ENCODE peak calls at places on chromosomes 7 and 10, in five cellular contexts. F, Z, Q, M and J are unnamed samples.

GRCh38 chr10:110522365-110522988 is 24.8 kb downstream of the DUSP5 start:
- DNase-seq in F (no peak), Z (no peak), Q (no peak), M (no peak), J (no peak)

GRCh38 chr10:48667960-48668541 is 16.6 kb upstream of the WDFY4 start:
- DNase-seq in F (no peak), Z (no peak), Q (peak), M (no peak), J (no peak)

GRCh38 chr7:86978804-86979506 is 80.5 kb downstream of the ELAPOR2 start:
- DNase-seq in F (no peak), Z (no peak), Q (peak), M (no peak), J (no peak)

GRCh38 chr10:122639801-122640200 is 59.8 kb downstream of the C10orf120 start:
- DNase-seq in F (no peak), Z (no peak), Q (no peak), M (no peak), J (no peak)

GRCh38 chr7:158829021-158829341 is 328 bp downstream of the ESYT2 start:
- DNase-seq in F (no peak), Z (peak), Q (peak), M (peak), J (peak)

GRCh38 chr7:151117041-151117440 is 30.8 kb downstream of the AGAP3 start:
- DNase-seq in F (no peak), Z (no peak), Q (no peak), M (no peak), J (no peak)

GRCh38 chr7:8321312-8321711 is 59.3 kb upstream of the ICA1 start:
- DNase-seq in F (no peak), Z (no peak), Q (no peak), M (no peak), J (no peak)

GRCh38 chr7:94578615-94579014 is 69.0 kb downstream of the CASD1 start:
- DNase-seq in F (no peak), Z (no peak), Q (no peak), M (no peak), J (no peak)

GRCh38 chr10:31698169-31698890 is 230.3 kb downstream of the ARHGAP12 start:
- DNase-seq in F (no peak), Z (no peak), Q (no peak), M (peak), J (no peak)

GRCh38 chr10:121365566-121365965 is 232.7 kb downstream of the FGFR2 start:
- DNase-seq in F (no peak), Z (no peak), Q (no peak), M (no peak), J (no peak)

GRCh38 chr7:46814516-46815250 is 767.2 kb downstream of the TNS3 start:
- DNase-seq in F (no peak), Z (no peak), Q (peak), M (no peak), J (no peak)

GRCh38 chr7:138006106-138006505 is 4.2 kb upstream of the CREB3L2 start:
- DNase-seq in F (no peak), Z (no peak), Q (no peak), M (no peak), J (no peak)

GRCh38 chr7:17131983-17132655 is 166.3 kb upstream of the AHR start:
- DNase-seq in F (no peak), Z (no peak), Q (no peak), M (no peak), J (no peak)

GRCh38 chr10:35579116-35579515 is 26.0 kb upstream of the GJD4 start:
- DNase-seq in F (no peak), Z (no peak), Q (no peak), M (no peak), J (no peak)

GRCh38 chr10:123640016-123640535 is 26.1 kb upstream of the GPR26 start:
- DNase-seq in F (no peak), Z (no peak), Q (no peak), M (no peak), J (no peak)

GRCh38 chr10:26869528-26869927 is 8.8 kb upstream of the ABI1 start:
- DNase-seq in F (no peak), Z (no peak), Q (no peak), M (no peak), J (no peak)

GRCh38 chr7:152411389-152411788 is 24.4 kb downstream of the KMT2C start:
- DNase-seq in F (no peak), Z (no peak), Q (no peak), M (no peak), J (no peak)

GRCh38 chr10:86374664-86375063 is 8.1 kb upstream of the GRID1 start:
- DNase-seq in F (no peak), Z (no peak), Q (no peak), M (no peak), J (no peak)

GRCh38 chr10:86500846-86501245 is 20.7 kb downstream of the WAPL start:
- DNase-seq in F (no peak), Z (no peak), Q (no peak), M (no peak), J (no peak)

GRCh38 chr10:124621637-124622036 is 122.5 kb downstream of the FAM53B start:
- DNase-seq in F (no peak), Z (no peak), Q (no peak), M (no peak), J (no peak)

GRCh38 chr10:87579563-87579962 is 74.9 kb downstream of the MINPP1 start:
- DNase-seq in F (no peak), Z (no peak), Q (no peak), M (no peak), J (no peak)

GRCh38 chr10:118471863-118472262 is 123.6 kb downstream of the PRLHR start:
- DNase-seq in F (peak), Z (no peak), Q (no peak), M (no peak), J (no peak)

GRCh38 chr7:155996718-155997059 is 184.4 kb upstream of the SHH start:
- DNase-seq in F (no peak), Z (no peak), Q (no peak), M (no peak), J (no peak)

GRCh38 chr7:151062111-151062398 is 2.7 kb downstream of the SLC4A2 start:
- DNase-seq in F (no peak), Z (no peak), Q (no peak), M (no peak), J (no peak)

GRCh38 chr7:113824117-113824823 is 94.5 kb downstream of the PPP1R3A start:
- DNase-seq in F (no peak), Z (no peak), Q (no peak), M (no peak), J (no peak)

GRCh38 chr7:36863901-36864701 is 139.8 kb upstream of the AOAH start:
- DNase-seq in F (no peak), Z (no peak), Q (no peak), M (no peak), J (no peak)

GRCh38 chr10:78853864-78854263 is 214.9 kb upstream of the ZMIZ1 start:
- DNase-seq in F (no peak), Z (no peak), Q (no peak), M (no peak), J (no peak)

GRCh38 chr10:58765905-58766304 is 253.2 kb downstream of the BICC1 start:
- DNase-seq in F (no peak), Z (no peak), Q (no peak), M (no peak), J (no peak)

GRCh38 chr7:154584352-154585252 is 418.3 kb downstream of the PAXIP1 start:
- DNase-seq in F (no peak), Z (no peak), Q (no peak), M (no peak), J (no peak)

GRCh38 chr10:33376976-33377657 is 42.6 kb upstream of the NRP1 start:
- DNase-seq in F (no peak), Z (peak), Q (no peak), M (peak), J (no peak)

GRCh38 chr7:105387621-105388372 is 924 bp downstream of the SRPK2 start:
- DNase-seq in F (no peak), Z (peak), Q (peak), M (no peak), J (peak)

GRCh38 chr7:108016841-108017775 is 14.1 kb upstream of the LAMB1 start:
- DNase-seq in F (no peak), Z (peak), Q (peak), M (no peak), J (no peak)

GRCh38 chr7:2880882-2881281 is 36.8 kb upstream of the GNA12 start:
- DNase-seq in F (no peak), Z (no peak), Q (no peak), M (no peak), J (no peak)

GRCh38 chr10:121851791-121852190 is 76.0 kb downstream of the ATE1 start:
- DNase-seq in F (no peak), Z (peak), Q (no peak), M (no peak), J (no peak)

GRCh38 chr10:45471531-45472310 is 97.7 kb downstream of the ALOX5 start:
- DNase-seq in F (no peak), Z (no peak), Q (no peak), M (no peak), J (no peak)

GRCh38 chr10:133359554-133359971 is 1.7 kb upstream of the FUOM start:
- DNase-seq in F (no peak), Z (no peak), Q (no peak), M (no peak), J (no peak)

GRCh38 chr10:103545366-103545765 is 51.9 kb downstream of the NEURL1 start:
- DNase-seq in F (no peak), Z (no peak), Q (no peak), M (no peak), J (no peak)

DNA sequence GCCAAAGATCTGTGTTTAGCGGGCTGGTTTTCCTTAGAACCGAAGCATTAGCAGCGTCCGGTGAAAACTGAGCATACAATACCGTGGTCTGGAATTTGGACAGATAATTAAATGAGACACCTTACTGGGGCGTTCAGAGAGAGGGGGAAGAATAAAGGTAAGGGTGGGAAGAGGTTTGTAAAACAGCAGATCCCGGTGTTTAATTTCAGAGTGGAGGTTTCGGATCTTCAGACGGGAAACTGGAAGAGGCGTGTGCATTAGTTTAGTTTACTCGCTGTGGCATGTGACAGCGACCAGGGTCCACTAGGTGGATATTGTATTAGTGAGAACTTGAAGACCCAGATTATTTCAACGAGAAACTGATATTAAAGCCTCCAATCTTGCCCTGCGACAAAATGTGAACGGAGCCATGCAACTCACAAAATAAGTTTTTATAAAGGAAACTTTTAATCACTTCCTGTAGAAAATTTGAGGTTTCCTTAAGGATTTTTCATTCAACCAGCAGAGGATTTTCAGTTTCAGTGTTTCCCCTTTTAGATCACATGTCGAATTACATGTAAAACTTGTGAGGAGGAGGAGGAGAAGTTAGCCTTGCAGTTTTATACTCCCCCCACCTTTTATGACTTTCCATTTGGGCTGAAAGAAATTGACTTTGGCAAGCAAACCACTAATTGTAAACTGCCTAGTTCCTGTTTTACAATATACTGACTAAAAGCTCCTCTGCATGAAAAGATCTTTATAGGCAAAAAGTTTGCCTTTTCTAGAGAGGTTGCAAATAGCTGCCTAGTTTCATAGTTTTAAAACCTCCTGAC is 2.8 kb downstream of the BAMBI start:
- DNase-seq in F (no peak), Z (peak), Q (no peak), M (no peak), J (no peak)
- TF ChIP-seq CTCF in F (peak), Z (peak), Q (no peak), M (peak), J (peak)

GRCh38 chr10:98858525-98858924 is 377.1 kb downstream of the HPSE2 start:
- DNase-seq in F (no peak), Z (peak), Q (peak), M (no peak), J (no peak)
- TF ChIP-seq CTCF in F (peak), Z (peak), Q (no peak), M (peak), J (peak)

DNA sequence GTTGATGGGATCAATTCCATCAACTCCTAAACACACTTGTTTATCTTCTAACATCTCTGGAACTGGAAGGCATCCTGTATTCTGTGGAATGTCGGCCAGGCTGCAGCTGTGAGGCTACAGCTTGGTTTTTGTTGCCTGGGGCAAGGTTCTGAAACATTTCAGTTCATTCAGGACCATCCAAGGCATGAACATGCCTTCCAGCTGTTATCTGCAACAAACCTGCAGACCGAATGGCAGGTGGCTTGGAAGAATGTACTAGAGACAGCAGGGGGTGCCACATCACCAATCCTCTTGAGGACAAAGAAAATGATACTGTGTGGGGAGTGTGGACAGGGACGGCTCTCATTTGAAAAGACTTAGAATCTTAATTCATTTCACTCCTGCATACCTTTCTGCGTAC is 12.4 kb downstream of the PAPOLB start:
- DNase-seq in F (no peak), Z (peak), Q (peak), M (no peak), J (peak)
- TF ChIP-seq CTCF in F (peak), Z (peak), Q (peak), M (peak), J (peak)

GRCh38 chr7:143892527-143893300 is 9.3 kb downstream of the TCAF1 start:
- DNase-seq in F (no peak), Z (peak), Q (peak), M (no peak), J (no peak)
- TF ChIP-seq CTCF in F (peak), Z (peak), Q (peak), M (no peak), J (peak)

GRCh38 chr7:104111294-104111693 is 96.5 kb downstream of the ORC5 start:
- DNase-seq in F (no peak), Z (no peak), Q (no peak), M (no peak), J (no peak)

DNA sequence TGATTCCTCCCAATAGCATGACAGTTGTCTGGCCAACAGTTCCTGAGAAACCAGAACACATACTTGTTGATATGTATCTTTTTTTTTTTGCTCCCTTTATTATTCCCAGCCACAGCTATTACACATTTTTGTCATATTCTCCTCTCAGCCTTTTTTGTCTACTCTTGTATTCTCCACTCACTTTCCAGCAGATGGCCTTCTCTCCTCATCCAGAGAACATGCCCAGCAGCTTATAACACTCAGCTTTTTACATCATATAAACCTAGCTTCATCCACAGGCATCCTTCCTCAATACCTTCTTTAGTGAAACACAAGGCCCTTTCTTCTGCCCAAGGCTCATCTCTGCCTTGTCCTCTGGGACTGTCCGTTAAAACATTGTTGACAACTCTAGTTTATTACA is 101.7 kb downstream of the ORC5 start:
- DNase-seq in F (no peak), Z (peak), Q (no peak), M (no peak), J (no peak)
- TF ChIP-seq CTCF in F (peak), Z (peak), Q (no peak), M (peak), J (no peak)

GRCh38 chr7:123208793-123209192 is 9.0 kb upstream of the SLC13A1 start:
- DNase-seq in F (no peak), Z (peak), Q (no peak), M (no peak), J (no peak)
- TF ChIP-seq CTCF in F (peak), Z (peak), Q (peak), M (no peak), J (peak)

GRCh38 chr10:89224697-89225443 is 17.8 kb upstream of the CH25H start:
- DNase-seq in F (no peak), Z (no peak), Q (no peak), M (no peak), J (no peak)
- TF ChIP-seq CTCF in F (no peak), Z (no peak), Q (no peak), M (no peak), J (peak)

DNA sequence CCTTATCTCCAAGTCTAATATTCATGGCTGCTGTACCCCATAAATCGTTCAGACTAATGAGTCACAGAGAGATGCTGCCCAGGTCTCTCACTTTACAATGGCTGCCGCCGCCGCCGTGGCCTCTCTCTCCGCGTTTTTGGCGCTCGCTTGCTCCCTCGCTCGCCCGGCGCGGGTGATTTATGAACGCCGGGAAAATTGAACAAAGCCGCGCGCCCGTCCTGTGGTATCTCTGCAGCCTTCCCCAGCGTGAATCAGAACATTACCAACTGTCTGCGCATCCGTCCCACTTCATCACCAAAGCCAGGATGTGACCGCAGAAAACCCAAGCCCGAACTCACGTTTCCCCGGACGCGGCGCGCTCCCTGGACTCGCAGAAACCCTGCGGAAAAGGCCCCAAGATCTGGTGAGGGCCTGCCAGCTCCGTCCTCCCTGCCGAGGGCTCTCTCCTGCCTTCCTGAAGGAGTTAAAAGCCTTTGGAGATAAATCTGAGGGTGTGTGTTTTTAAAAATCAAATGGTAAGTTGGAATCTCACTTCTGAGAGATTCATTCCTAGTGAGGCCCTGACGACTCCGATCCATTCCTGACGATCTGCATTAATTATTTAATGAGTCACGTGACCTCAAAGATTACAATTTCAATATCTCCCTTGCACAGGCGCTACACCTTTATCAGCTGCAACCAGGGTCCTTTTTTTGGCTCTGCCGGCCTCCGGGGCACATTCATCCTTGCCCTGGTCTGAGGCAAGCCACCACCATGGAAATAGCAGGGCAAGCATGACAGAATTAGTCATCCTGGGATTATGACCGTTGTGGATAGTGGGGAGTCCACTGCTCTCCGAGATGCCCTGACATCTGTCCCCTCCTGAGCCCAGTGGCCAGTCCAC is 6.2 kb downstream of the HOXA4 start:
- DNase-seq in F (no peak), Z (no peak), Q (no peak), M (peak), J (no peak)
- TF ChIP-seq CTCF in F (no peak), Z (no peak), Q (no peak), M (no peak), J (no peak)

GRCh38 chr10:50291261-50291850 is 40.0 kb upstream of the ASAH2 start:
- DNase-seq in F (peak), Z (no peak), Q (peak), M (no peak), J (no peak)
- TF ChIP-seq CTCF in F (peak), Z (peak), Q (peak), M (peak), J (no peak)

GRCh38 chr7:21550821-21551531 is 8.1 kb downstream of the DNAH11 start:
- DNase-seq in F (no peak), Z (no peak), Q (no peak), M (no peak), J (no peak)
- TF ChIP-seq CTCF in F (no peak), Z (peak), Q (no peak), M (no peak), J (no peak)